ENCODE peak calls at places on chromosomes 11 and 22, in five cellular contexts. Y is HCT116, X is heart right ventricle, U is AG04449, E is MM.1S. S is an unnamed sample.

GRCh38 chr22:32044477-32044876 is 1.4 kb downstream of the SLC5A1 start:
- DNase-seq in Y (no peak), X (no peak), U (no peak), E (no peak), S (no peak)

GRCh38 chr11:46520971-46521745 is 72.7 kb downstream of the AMBRA1 start:
- DNase-seq in Y (no peak), X (no peak), U (peak), E (no peak), S (peak)

GRCh38 chr22:47724030-47724429 is 961.6 kb downstream of the TBC1D22A start:
- DNase-seq in Y (no peak), X (no peak), U (no peak), E (no peak), S (no peak)

GRCh38 chr11:235998-236773 is at the start of gene SIRT3:
- DNase-seq in Y (peak), X (peak), U (no peak), E (peak), S (peak)

GRCh38 chr11:125164422-125165110 is at the start of gene PKNOX2:
- DNase-seq in Y (peak), X (peak), U (no peak), E (peak), S (peak)

GRCh38 chr11:127521413-127521812 is 520.8 kb upstream of the KIRREL3 start:
- DNase-seq in Y (no peak), X (no peak), U (peak), E (no peak), S (no peak)

GRCh38 chr11:73734996-73735395 is 25.9 kb downstream of the RAB6A start:
- DNase-seq in Y (no peak), X (no peak), U (peak), E (no peak), S (peak)

GRCh38 chr22:37284807-37285355 is 2.6 kb downstream of the CYTH4 start:
- DNase-seq in Y (no peak), X (peak), U (no peak), E (peak), S (no peak)

GRCh38 chr11:3837793-3838192 is 3.0 kb downstream of the RHOG start:
- DNase-seq in Y (no peak), X (no peak), U (no peak), E (no peak), S (peak)

GRCh38 chr11:132312161-132312560 is 941.7 kb downstream of the NTM start:
- DNase-seq in Y (no peak), X (no peak), U (no peak), E (no peak), S (peak)

GRCh38 chr11:108432783-108433182 is 34.5 kb downstream of the C11orf65 start:
- DNase-seq in Y (no peak), X (no peak), U (no peak), E (no peak), S (peak)

GRCh38 chr11:95143106-95143681 is 53.5 kb downstream of the ENDOD1 start:
- DNase-seq in Y (no peak), X (no peak), U (no peak), E (no peak), S (no peak)

GRCh38 chr22:24054356-24054755 is 43.3 kb downstream of the CABIN1 start:
- DNase-seq in Y (no peak), X (no peak), U (peak), E (no peak), S (no peak)

GRCh38 chr11:116175707-116176106 is 597.1 kb downstream of the BUD13 start:
- DNase-seq in Y (no peak), X (no peak), U (no peak), E (no peak), S (no peak)

GRCh38 chr11:130168105-130168504 is 8.5 kb downstream of the ST14 start:
- DNase-seq in Y (no peak), X (no peak), U (no peak), E (no peak), S (no peak)

GRCh38 chr11:117823294-117823940 is 1.1 kb downstream of the FXYD2 start:
- DNase-seq in Y (no peak), X (no peak), U (no peak), E (no peak), S (peak)

GRCh38 chr11:47917643-47918369 is 62.6 kb upstream of the PTPRJ start:
- DNase-seq in Y (peak), X (peak), U (no peak), E (no peak), S (peak)

GRCh38 chr11:704799-705645 is 1.0 kb upstream of the EPS8L2 start:
- DNase-seq in Y (no peak), X (no peak), U (no peak), E (no peak), S (no peak)

GRCh38 chr11:29024386-29024785 is 916.2 kb downstream of the METTL15 start:
- DNase-seq in Y (no peak), X (no peak), U (no peak), E (no peak), S (no peak)

GRCh38 chr11:86578727-86579405 is 93.5 kb downstream of the ME3 start:
- DNase-seq in Y (no peak), X (no peak), U (no peak), E (no peak), S (no peak)

GRCh38 chr22:25627271-25627848 is 62.9 kb downstream of the GRK3 start:
- DNase-seq in Y (no peak), X (no peak), U (no peak), E (no peak), S (peak)

GRCh38 chr22:46740910-46741785 is 3.1 kb upstream of the CERK start:
- DNase-seq in Y (no peak), X (peak), U (no peak), E (no peak), S (no peak)

GRCh38 chr22:48748113-48748859 is 1079.4 kb downstream of the BRD1 start:
- DNase-seq in Y (no peak), X (no peak), U (no peak), E (no peak), S (no peak)

GRCh38 chr11:26268980-26269660 is 62.8 kb upstream of the ANO3 start:
- DNase-seq in Y (no peak), X (no peak), U (no peak), E (no peak), S (no peak)

DNA sequence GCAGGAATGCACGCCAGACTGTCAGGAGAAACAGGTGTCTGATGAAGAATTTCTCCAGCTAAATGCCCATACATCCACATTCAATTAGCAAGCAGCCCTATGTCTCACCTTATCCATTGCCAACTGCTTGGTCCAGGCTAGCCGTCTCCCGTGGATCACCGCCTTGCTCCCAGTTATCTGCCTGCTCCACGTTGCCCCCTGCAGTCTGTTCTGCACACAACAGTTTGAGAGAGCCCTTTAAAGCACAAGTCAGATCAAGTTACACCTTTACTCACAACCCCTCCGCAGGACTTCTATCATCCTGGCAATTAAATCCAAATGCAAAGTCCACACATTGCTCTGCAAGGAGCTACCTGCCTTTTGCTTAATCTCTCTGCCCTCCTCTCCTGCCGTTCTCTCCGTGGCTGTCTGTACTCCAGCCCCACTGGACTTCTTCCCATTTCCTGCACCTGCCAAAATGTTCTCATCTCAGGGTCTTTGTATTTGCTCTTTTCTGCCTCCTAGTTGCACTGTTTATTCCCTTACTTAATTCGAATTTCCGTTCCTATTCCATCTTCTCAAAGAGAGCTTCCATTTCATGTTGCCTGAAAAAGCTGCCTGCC is 185.3 kb upstream of the LARGE1 start:
- DNase-seq in Y (no peak), X (peak), U (no peak), E (peak), S (no peak)
- TF ChIP-seq CTCF in Y (peak), X (peak), U (peak), E (peak), S (no peak)

GRCh38 chr22:17368144-17368726 is 1.0 kb upstream of the CECR2 start:
- DNase-seq in Y (no peak), X (no peak), U (no peak), E (no peak), S (no peak)
- H3K4me3 ChIP-seq in Y (peak), X (peak), U (no peak), E (peak), S (peak)

DNA sequence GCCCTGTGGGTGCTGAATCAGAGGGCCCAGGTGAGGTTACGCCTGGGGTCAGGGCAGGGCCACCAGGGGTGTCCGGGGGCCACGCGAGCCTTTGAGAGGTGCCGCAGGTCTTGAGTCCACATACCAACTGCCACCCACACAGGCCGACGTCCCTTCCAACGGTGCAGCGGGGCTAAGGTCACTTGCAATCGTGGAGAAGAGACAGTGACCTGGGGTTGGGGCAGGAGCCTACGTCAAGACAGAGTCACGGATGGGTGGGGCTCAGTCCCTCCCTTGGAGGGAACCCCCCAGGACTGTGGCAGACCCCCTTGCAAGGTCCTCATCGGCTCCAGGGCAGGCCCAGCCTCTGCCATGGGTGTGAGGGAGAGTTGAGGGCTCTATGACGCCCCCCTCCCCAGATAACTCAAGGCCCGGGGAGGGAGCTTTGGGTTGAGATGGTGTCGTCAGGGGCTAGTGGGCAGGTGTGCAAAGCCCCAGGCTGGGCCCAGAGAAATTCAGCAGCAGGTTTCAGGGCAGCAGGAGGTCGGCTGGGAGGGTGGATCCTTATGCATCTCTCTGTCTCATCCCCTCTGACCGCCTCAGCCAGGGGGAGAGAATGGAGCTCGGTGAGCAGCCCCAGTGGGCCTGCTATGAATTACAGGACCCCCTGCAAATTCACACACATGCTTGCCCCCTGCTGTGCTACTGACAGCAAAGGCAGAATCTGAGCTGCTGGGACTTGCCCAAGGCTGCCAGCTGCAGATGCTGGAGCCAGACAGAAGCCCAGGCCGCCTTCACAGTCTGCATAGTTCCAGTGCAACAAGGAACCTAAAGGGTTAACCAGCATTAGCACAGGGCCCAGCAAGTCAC is 60.0 kb downstream of the MYEOV start:
- DNase-seq in Y (no peak), X (no peak), U (no peak), E (no peak), S (no peak)
- TF ChIP-seq CTCF in Y (no peak), X (no peak), U (no peak), E (no peak), S (no peak)

DNA sequence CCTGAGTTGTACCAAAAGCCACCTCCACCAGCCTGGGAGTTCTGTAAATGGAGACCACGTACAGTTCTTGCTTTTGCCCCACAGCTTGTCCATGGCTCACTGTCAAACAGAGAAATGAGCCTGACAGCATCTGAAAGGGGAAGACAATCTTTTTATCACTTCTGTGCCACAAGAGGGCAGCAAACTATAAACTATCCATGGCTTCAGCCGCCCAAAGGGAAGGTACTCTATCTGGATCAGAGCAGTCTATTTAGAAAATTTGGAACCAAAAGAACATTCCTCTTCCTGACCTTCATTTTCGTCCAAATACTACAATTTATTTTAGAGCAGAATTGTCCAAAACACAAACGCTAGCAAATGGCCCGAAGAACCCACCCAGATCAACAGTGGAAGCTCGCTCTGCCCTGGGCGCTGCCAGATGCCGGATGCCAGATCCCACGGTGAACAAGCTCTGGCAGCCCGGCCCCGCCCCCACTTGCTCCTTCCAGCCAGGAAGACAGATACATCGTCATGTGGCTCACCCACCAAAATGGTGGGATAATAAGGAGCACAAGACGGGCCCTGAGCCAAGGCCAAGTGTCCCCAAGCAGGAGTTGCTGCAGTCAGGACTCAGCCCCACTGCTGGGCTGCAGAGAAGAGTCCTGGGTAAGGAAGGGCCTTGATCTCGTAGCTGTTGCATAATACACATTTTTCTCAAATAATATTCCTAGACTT is 23.9 kb upstream of the SCGB1A1 start:
- DNase-seq in Y (peak), X (peak), U (peak), E (peak), S (peak)
- H3K4me3 ChIP-seq in Y (no peak), X (peak), U (peak), E (no peak), S (peak)

DNA sequence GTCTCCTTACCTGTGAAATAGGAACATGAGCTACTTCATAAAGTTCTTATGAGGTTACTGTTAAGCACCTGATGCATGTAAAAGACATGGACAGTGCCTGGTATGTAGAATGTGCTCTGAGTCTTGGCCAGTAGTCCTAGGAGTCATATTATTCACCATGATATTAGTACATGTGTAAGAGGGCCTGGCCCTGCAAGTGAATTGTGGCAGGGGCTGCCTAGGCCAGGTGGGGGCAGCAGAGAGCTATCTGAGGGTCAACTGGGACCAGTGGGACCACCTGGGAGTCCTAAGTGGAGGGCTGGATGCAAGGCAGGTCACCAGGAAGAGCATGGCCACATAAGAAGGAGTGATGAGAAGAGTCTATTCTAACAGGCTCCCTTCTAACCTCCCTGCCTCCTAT is 529.5 kb downstream of the SOX6 start:
- DNase-seq in Y (peak), X (peak), U (no peak), E (peak), S (peak)
- TF ChIP-seq CTCF in Y (peak), X (peak), U (peak), E (peak), S (peak)

GRCh38 chr11:35304900-35305299 is 114.5 kb downstream of the SLC1A2 start:
- DNase-seq in Y (no peak), X (no peak), U (no peak), E (no peak), S (no peak)

GRCh38 chr11:35305670-35306382 is 113.5 kb downstream of the SLC1A2 start:
- DNase-seq in Y (peak), X (no peak), U (no peak), E (peak), S (peak)

GRCh38 chr11:35304393-35304790 is 115.0 kb downstream of the SLC1A2 start:
- DNase-seq in Y (no peak), X (no peak), U (no peak), E (no peak), S (peak)

GRCh38 chr11:35302388-35302787 is 117.0 kb downstream of the SLC1A2 start:
- DNase-seq in Y (no peak), X (no peak), U (no peak), E (no peak), S (no peak)

GRCh38 chr11:35303596-35304392 is 115.6 kb downstream of the SLC1A2 start:
- DNase-seq in Y (no peak), X (no peak), U (no peak), E (no peak), S (peak)
- H3K4me3 ChIP-seq in Y (no peak), X (no peak), U (no peak), E (no peak), S (no peak)

DNA sequence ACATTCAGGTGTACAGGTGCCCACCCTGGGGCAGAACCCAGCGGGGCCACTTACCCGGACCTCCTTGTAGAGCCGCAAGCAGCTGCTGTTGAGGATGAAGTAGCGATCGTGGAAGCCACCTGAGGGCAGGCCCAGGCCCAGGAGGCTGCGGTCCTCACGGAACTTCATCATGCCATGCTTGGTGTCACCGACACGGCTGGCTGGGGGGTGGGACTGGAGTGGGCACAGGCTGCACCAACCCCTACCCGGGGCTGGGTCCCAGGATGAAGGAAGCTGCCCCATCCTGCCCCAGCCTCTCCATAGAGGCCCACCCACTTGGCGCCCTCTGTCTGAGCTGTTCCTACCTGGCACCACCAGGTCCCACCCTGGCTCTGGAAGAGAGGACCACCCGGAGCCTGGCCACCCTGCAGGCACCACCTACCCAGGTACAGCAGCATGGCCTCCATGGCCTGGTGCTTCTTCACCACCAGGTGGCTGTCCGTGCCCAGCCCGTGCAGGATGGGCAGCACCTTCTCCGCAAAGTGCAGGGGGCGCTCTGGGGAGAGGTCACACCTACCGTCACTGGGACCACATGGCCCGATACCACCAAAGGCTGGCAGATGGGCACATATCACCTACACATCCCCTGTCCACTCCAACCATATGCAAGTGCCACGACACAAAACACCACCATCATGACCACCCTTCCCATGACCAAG is 19.2 kb upstream of the PDE2A start:
- DNase-seq in Y (no peak), X (no peak), U (no peak), E (no peak), S (no peak)
- TF ChIP-seq CTCF in Y (peak), X (no peak), U (no peak), E (no peak), S (no peak)

GRCh38 chr11:66335531-66336233 is 552 bp downstream of the RIN1 start:
- DNase-seq in Y (no peak), X (no peak), U (no peak), E (no peak), S (peak)

GRCh38 chr11:66336234-66337102 is at the start of gene RIN1:
- DNase-seq in Y (peak), X (peak), U (peak), E (no peak), S (peak)

GRCh38 chr11:66333896-66334604 is 2.2 kb downstream of the RIN1 start:
- DNase-seq in Y (no peak), X (no peak), U (no peak), E (no peak), S (no peak)

GRCh38 chr11:66333220-66333877 is 2.9 kb downstream of the RIN1 start:
- DNase-seq in Y (no peak), X (no peak), U (no peak), E (no peak), S (no peak)

DNA sequence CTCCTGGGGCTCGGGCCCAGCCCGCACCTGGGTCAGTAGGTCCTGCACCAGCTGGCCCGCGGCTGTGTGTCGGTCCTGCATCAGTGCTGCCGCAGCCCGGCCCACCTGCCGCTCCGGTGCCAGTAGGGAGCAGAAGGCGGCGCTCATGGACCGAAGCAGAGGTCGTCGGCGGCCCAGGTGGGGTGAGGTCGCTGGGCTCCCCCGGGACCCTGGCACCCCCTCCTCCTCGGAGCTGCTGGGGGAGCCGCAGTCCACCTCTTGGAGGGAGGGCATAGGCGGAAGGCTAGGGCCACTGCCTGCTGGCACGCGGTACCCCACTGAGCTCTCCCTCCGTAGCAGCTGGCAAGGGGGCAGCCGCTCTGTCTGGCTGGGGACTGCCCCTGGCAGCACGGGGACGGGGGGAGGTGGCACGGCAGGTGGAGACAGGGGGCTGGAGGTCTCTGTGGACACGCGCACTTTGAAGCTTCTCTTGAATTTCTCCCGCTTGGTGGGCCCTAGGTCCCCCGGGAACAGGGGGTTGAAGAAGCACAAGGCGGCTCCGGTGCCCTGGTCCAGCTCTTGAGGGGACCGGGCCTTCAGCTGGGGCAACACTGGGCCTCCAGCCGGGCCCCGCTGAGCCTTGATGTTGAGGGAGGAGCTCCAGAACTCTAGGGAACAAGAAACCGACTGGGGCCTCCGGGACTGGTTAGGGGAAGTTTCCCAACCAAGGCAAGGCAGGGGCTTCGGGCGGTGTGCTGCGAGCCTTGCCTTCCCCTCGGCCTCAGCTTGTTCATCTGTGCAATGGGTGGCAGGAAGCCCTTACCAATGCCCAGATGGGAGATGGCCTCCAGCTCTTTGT is 1.4 kb downstream of the RIN1 start:
- DNase-seq in Y (no peak), X (no peak), U (no peak), E (no peak), S (no peak)
- H3K4me3 ChIP-seq in Y (peak), X (peak), U (peak), E (no peak), S (peak)